ENCODE peak calls at places on chromosomes 11 and 22, in eight cellular contexts. J is WTC11, R is colonic mucosa, O is endothelial cell, S is mammary epithelial cell, T is left ventricle myocardium inferior, M is neural progenitor cell, H is AG04450. N is an unnamed sample.

GRCh38 chr11:113189909-113190667 is 124.3 kb upstream of the TTC12 start:
- DNase-seq in M (no peak), H (no peak), R (no peak), T (peak), O (no peak), J (no peak), S (peak), N (no peak)

GRCh38 chr11:79232346-79232745 is 208.5 kb downstream of the TENM4 start:
- DNase-seq in J (no peak), S (no peak), R (no peak), H (no peak), O (no peak), T (no peak), M (no peak), N (no peak)

GRCh38 chr11:32259641-32260081 is 168.8 kb downstream of the RCN1 start:
- DNase-seq in S (peak), J (no peak), H (peak), M (no peak), O (no peak), R (no peak), T (no peak), N (no peak)

GRCh38 chr22:42439021-42439420 is 6.8 kb upstream of the NFAM1 start:
- DNase-seq in M (no peak), S (no peak), O (no peak), J (no peak), R (no peak), H (no peak), T (no peak), N (no peak)

GRCh38 chr22:39129746-39130145 is 22.7 kb downstream of the CBX7 start:
- DNase-seq in M (no peak), J (no peak), S (no peak), O (no peak), T (no peak), R (no peak), H (no peak), N (no peak)

GRCh38 chr11:3853935-3854659 is 1.4 kb upstream of the STIM1 start:
- DNase-seq in S (peak), M (no peak), H (no peak), J (no peak), T (peak), O (no peak), R (peak), N (no peak)

GRCh38 chr22:22403771-22404170 is 104.8 kb downstream of the ZNF280B start:
- DNase-seq in T (no peak), M (no peak), O (no peak), J (no peak), H (no peak), S (no peak), R (no peak), N (no peak)

GRCh38 chr11:120773501-120774031 is 250.3 kb upstream of the TBCEL start:
- DNase-seq in S (no peak), R (peak), M (no peak), O (no peak), H (no peak), T (no peak), J (no peak), N (no peak)

GRCh38 chr11:59208956-59209355 is 3.8 kb downstream of the MPEG1 start:
- DNase-seq in T (no peak), M (no peak), O (no peak), H (no peak), J (no peak), S (peak), R (no peak), N (no peak)

GRCh38 chr22:27195516-27195915 is 538.1 kb downstream of the MIAT start:
- DNase-seq in J (no peak), S (no peak), H (no peak), M (no peak), R (no peak), T (no peak), O (no peak), N (no peak)

GRCh38 chr11:115696472-115697011 is 192.3 kb upstream of the CADM1 start:
- DNase-seq in H (no peak), R (no peak), M (no peak), T (no peak), S (no peak), J (no peak), O (no peak), N (no peak)

GRCh38 chr11:12318791-12319733 is 58.3 kb upstream of the PARVA start:
- DNase-seq in J (no peak), M (no peak), R (no peak), O (no peak), S (no peak), T (no peak), H (peak), N (no peak)

GRCh38 chr11:61826930-61827572 is 1.0 kb upstream of the FADS2 start:
- DNase-seq in T (no peak), M (no peak), J (no peak), H (no peak), S (no peak), R (no peak), O (no peak), N (no peak)

GRCh38 chr11:74226907-74227306 is 55.8 kb downstream of the PPME1 start:
- DNase-seq in M (no peak), O (no peak), T (no peak), J (no peak), H (no peak), R (no peak), S (no peak), N (no peak)

GRCh38 chr11:43542734-43543133 is 137.8 kb upstream of the HSD17B12 start:
- DNase-seq in J (no peak), O (no peak), M (no peak), T (no peak), H (no peak), R (no peak), S (no peak), N (no peak)

GRCh38 chr11:75288846-75289760 is 48.5 kb downstream of the TPBGL start:
- DNase-seq in H (no peak), M (no peak), S (no peak), O (no peak), R (no peak), T (no peak), J (no peak), N (no peak)

GRCh38 chr11:76444384-76445121 is at the start of gene EMSY:
- DNase-seq in O (peak), S (peak), H (peak), J (peak), T (peak), M (peak), R (peak), N (peak)

GRCh38 chr11:61327669-61328071 is 5.2 kb downstream of the DDB1 start:
- DNase-seq in J (no peak), H (no peak), T (no peak), M (no peak), S (no peak), R (no peak), O (no peak), N (no peak)

GRCh38 chr11:17518366-17518765 is 25.9 kb downstream of the USH1C start:
- DNase-seq in R (no peak), S (no peak), J (no peak), O (no peak), T (no peak), H (no peak), M (no peak), N (no peak)

GRCh38 chr11:74269161-74269809 is 42.2 kb downstream of the P4HA3 start:
- DNase-seq in M (no peak), H (peak), J (no peak), S (no peak), T (no peak), O (no peak), R (no peak), N (no peak)

GRCh38 chr11:104713366-104713765 is 184.9 kb downstream of the CASP12 start:
- DNase-seq in H (peak), R (no peak), O (no peak), M (no peak), T (no peak), S (no peak), J (no peak), N (no peak)

GRCh38 chr11:121063728-121064127 is 37.3 kb upstream of the TECTA start:
- DNase-seq in H (no peak), T (no peak), R (no peak), O (peak), M (peak), J (no peak), S (no peak), N (no peak)

GRCh38 chr22:40345801-40346177 is 511 bp upstream of the ADSL start:
- DNase-seq in O (no peak), J (peak), T (no peak), S (peak), M (peak), H (no peak), R (peak), N (no peak)

GRCh38 chr22:40347300-40347699 is 1.0 kb downstream of the ADSL start:
- DNase-seq in H (no peak), O (no peak), J (no peak), T (no peak), M (no peak), R (no peak), S (no peak), N (no peak)

GRCh38 chr22:40348025-40348658 is 1.8 kb downstream of the ADSL start:
- DNase-seq in O (peak), T (no peak), S (peak), J (peak), R (peak), M (peak), H (no peak), N (peak)

GRCh38 chr22:40345271-40345670 is 1.0 kb upstream of the ADSL start:
- DNase-seq in T (no peak), M (no peak), S (peak), O (no peak), R (no peak), H (no peak), J (no peak), N (no peak)

GRCh38 chr22:40346178-40347064 is at the start of gene ADSL:
- DNase-seq in T (peak), M (peak), R (peak), O (peak), H (peak), J (peak), S (peak), N (peak)
- TF ChIP-seq CTCF in T (peak), M (peak), R (no peak), O (no peak), H (peak), J (no peak), S (no peak), N (peak)

GRCh38 chr11:72823105-72823804 is 9.0 kb downstream of the ATG16L2 start:
- DNase-seq in H (no peak), S (no peak), O (no peak), T (no peak), J (no peak), R (no peak), M (no peak), N (no peak)

GRCh38 chr11:72824020-72824419 is 9.8 kb downstream of the ATG16L2 start:
- DNase-seq in O (no peak), T (no peak), R (no peak), J (no peak), M (no peak), S (no peak), H (no peak), N (no peak)

GRCh38 chr11:72821221-72821919 is 7.2 kb downstream of the ATG16L2 start:
- DNase-seq in S (no peak), M (no peak), H (no peak), R (peak), O (no peak), J (no peak), T (no peak), N (no peak)

GRCh38 chr11:72820439-72821139 is 6.4 kb downstream of the ATG16L2 start:
- DNase-seq in H (no peak), M (no peak), S (no peak), J (no peak), R (no peak), O (no peak), T (no peak), N (no peak)

DNA sequence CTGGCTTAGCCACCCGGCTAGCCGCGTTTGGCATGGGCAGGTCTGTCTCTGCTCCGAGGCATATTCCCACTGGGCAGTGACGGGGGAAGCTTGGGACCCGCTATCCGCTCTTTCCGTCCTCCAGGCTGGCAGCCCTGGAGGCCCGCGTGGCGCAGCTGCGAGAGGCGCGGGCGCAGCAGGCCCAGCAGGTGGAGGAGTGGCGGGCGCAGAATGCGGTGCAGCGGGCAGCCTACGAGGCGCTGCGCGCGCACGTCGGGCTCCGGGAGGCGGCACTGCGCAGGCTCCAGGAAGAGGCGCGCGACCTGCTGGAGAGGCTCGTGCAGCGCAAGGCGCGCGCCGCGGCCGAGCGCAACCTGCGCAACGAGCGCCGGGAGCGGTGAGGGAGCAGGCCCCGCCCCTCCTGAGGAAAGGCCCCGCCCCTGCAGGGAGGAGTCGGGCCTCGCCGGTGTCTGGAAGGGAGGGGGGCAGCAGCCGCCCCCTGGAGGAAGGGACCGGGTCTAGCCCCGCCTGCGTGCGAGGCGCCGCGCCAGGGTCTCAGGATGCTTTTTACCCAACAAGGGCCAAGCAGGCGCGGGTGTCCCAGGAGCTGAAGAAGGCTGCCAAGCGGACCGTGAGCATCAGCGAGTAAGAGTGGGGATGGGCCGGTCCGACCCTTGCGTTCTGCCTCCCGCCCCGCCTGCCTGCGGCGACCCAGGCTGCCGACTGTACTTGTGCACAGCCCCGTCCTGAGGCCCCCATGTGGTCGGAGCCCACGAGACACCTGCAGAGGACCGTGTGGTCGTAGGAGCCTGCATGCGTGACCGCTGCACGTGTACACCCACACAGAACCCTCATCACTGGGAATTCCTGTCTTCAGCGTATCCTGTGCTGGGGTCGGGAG is 7.9 kb downstream of the ATG16L2 start:
- DNase-seq in R (peak), T (peak), H (peak), J (peak), M (peak), O (peak), S (peak), N (peak)
- TF ChIP-seq CTCF in R (no peak), T (peak), H (peak), J (no peak), M (peak), O (peak), S (no peak), N (peak)

DNA sequence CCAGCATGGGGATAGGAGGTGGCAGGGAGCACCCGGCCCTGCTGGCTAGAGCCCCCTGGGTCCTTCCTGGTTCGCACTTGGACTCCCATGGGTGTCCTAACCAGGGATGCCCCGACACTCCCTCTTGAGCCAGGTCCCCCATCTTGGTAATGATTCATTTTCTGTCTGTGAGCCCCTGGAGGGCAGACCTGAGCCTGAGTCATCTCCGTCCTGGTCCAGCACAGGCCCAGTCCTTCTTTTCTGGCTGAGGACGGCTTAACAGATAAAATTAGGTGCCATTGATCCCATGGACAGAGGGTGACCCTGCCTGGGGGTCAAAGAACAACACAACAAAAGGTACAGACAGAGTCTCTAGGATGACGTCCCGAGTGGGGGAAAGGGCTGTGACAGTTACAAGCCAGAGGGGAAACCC is 3.5 kb downstream of the RHOD start:
- DNase-seq in J (no peak), O (no peak), M (no peak), S (peak), H (no peak), T (no peak), R (no peak), N (no peak)
- TF ChIP-seq CTCF in J (no peak), O (no peak), M (no peak), S (no peak), H (no peak), T (no peak), R (no peak), N (no peak)

DNA sequence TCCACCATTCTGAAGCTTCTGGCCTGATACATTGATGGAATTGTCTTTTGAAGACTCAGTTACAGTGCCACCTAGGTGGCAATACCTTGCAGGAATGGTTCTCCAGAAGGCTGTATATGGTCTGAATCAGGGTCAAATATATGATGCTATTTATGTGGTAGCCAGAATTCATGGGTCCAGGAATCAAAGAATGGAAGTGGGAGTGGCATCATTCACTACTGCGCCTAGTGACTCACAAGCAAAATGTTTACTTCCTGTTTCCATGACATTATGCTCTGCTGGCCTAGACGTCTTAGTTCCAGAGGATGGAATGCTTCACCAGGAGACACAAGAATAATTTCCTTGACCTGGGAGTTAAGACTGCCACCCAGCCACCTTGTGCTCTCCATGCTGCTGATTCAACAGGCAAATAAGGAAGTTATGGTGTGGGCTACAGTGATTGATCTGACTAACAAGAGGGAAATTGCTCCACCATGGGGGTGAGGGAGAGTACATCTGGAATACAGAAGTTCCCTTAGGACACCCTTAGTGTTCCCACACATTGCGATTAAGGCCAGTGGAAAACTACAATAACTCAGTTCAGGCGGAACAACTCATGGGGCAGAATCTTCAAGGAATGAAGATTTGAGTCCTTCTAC is 491.8 kb downstream of the ETS1 start:
- DNase-seq in R (no peak), O (no peak), S (peak), M (no peak), J (no peak), H (peak), T (no peak), N (no peak)
- TF ChIP-seq CTCF in R (no peak), O (no peak), S (peak), M (no peak), J (no peak), H (no peak), T (no peak), N (no peak)

DNA sequence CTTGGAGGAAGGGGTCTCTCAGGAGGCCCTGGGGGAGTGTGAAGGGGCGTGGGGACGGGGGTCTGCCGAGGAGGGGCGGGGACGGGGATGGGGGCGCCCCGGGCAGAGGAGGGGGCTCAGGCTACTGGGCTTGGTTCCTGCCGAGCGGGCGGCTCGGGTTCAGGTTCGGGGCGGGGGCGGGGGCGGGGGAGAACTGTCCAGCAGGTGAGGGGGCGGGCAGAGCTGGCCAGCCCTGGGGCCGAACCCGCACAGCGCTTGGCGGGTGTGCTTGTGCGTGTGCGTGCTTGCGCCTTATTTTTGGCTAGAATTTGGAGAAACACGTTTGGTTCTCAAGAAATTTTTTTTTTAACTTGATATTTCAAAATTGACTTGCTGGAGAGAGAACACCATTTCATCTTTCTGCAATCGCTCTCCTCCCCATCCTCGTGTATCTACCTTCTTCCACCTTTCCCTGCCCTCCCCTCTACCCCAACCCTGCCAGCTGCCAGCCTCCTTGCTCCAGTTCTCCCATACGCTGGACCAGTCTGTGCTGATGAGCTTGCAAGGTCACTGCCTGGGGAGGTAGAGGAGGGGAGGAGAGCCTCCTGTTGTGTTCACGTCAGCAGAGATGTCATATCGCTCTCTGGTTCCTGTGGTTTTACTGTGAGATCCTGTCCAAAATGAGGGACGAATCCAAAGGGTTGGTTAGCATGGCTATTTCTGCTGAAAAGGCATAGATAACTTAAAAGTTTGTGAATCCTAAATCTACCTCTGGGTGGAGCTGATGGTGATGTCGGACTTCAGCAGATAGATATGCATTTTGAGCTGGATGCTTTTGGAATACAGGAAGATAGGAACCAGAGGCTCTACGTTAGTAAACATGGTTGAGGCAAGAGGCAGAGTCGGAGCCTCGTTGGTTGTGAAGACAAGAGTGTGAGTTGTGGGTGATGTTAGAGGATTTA is 668 bp downstream of the MADD start:
- DNase-seq in T (no peak), S (peak), O (peak), R (peak), M (no peak), J (no peak), H (no peak), N (no peak)
- TF ChIP-seq CTCF in T (no peak), S (no peak), O (no peak), R (no peak), M (peak), J (no peak), H (peak), N (no peak)

GRCh38 chr11:598005-598680 is 17.6 kb downstream of the IRF7 start:
- DNase-seq in R (no peak), S (no peak), J (no peak), H (no peak), M (no peak), T (no peak), O (no peak), N (no peak)

GRCh38 chr11:593347-593746 is 17.1 kb downstream of the PHRF1 start:
- DNase-seq in S (no peak), M (no peak), O (no peak), T (no peak), R (no peak), J (no peak), H (no peak), N (no peak)

GRCh38 chr11:596374-596773 is 19.4 kb downstream of the IRF7 start:
- DNase-seq in J (no peak), S (no peak), O (no peak), M (no peak), R (no peak), T (no peak), H (no peak), N (no peak)

GRCh38 chr11:595400-595799 is 19.1 kb downstream of the PHRF1 start:
- DNase-seq in J (no peak), R (no peak), H (no peak), S (no peak), O (no peak), T (no peak), M (no peak), N (no peak)

GRCh38 chr11:597166-597725 is 18.5 kb downstream of the IRF7 start:
- DNase-seq in J (peak), T (no peak), O (peak), S (no peak), R (no peak), H (no peak), M (peak), N (no peak)
- TF ChIP-seq CTCF in J (no peak), T (no peak), O (peak), S (no peak), R (no peak), H (no peak), M (peak), N (peak)